ENCODE peak calls at places on chromosomes 5 and 9, in six cellular contexts. E is dorsolateral prefrontal cortex, K is colonic mucosa, G is tibial artery, I is AG09309, X is HFFc6. B is an unnamed sample.

GRCh38 chr5:60541980-60542379 is 158.0 kb downstream of the DEPDC1B start:
- DNase-seq in G (no peak), I (peak), X (no peak), K (no peak), E (no peak), B (no peak)

GRCh38 chr9:137968235-137968634 is 90.7 kb downstream of the CACNA1B start:
- DNase-seq in I (no peak), E (no peak), K (no peak), G (peak), X (no peak), B (no peak)

GRCh38 chr5:133735346-133735745 is 123.0 kb upstream of the FSTL4 start:
- DNase-seq in G (no peak), E (no peak), X (peak), I (no peak), K (no peak), B (no peak)

GRCh38 chr5:14716755-14717752 is 52.5 kb downstream of the OTULIN start:
- DNase-seq in X (no peak), I (no peak), K (no peak), G (peak), E (no peak), B (no peak)

GRCh38 chr5:62372600-62372999 is 31.1 kb downstream of the DIMT1 start:
- DNase-seq in I (no peak), G (no peak), K (no peak), X (no peak), E (no peak), B (no peak)

GRCh38 chr5:35247645-35248034 is 17.4 kb upstream of the PRLR start:
- DNase-seq in I (no peak), G (peak), X (no peak), K (no peak), E (peak), B (no peak)

GRCh38 chr9:134959971-134960310 is 42.2 kb upstream of the FCN1 start:
- DNase-seq in K (no peak), E (no peak), I (no peak), G (peak), X (no peak), B (no peak)

GRCh38 chr5:61631438-61631941 is 299.4 kb downstream of the ZSWIM6 start:
- DNase-seq in E (peak), K (no peak), I (no peak), G (peak), X (no peak), B (no peak)

GRCh38 chr5:122138356-122138755 is 9.0 kb downstream of the ZNF474 start:
- DNase-seq in E (no peak), G (no peak), K (no peak), I (no peak), X (no peak), B (no peak)

GRCh38 chr9:105346273-105346672 is 101.6 kb upstream of the FSD1L start:
- DNase-seq in X (no peak), I (no peak), G (no peak), E (no peak), K (no peak), B (no peak)

GRCh38 chr9:125992557-125992956 is 245.4 kb downstream of the PBX3 start:
- DNase-seq in K (no peak), X (no peak), I (no peak), G (peak), E (no peak), B (no peak)

GRCh38 chr5:138032028-138032571 is 779 bp downstream of the FAM13B start:
- DNase-seq in G (peak), X (peak), I (no peak), K (peak), E (no peak), B (peak)

GRCh38 chr5:172798422-172799215 is 27.6 kb upstream of the DUSP1 start:
- DNase-seq in G (peak), X (peak), I (peak), K (no peak), E (no peak), B (no peak)

GRCh38 chr5:132557425-132557805 is 638 bp downstream of the RAD50 start:
- DNase-seq in G (no peak), I (no peak), X (peak), K (peak), E (peak), B (peak)

GRCh38 chr9:128636024-128636390 is 20.6 kb downstream of the DYNC2I2 start:
- DNase-seq in X (no peak), I (no peak), E (no peak), K (peak), G (peak), B (no peak)

GRCh38 chr5:74035521-74035937 is 409.5 kb downstream of the ARHGEF28 start:
- DNase-seq in K (peak), G (no peak), E (no peak), X (peak), I (peak), B (peak)

GRCh38 chr5:122942164-122942914 is 94.2 kb downstream of the PPIC start:
- DNase-seq in K (no peak), G (no peak), I (no peak), E (no peak), X (peak), B (no peak)

GRCh38 chr5:83179966-83180365 is 102.6 kb downstream of the XRCC4 start:
- DNase-seq in K (no peak), X (peak), G (no peak), E (no peak), I (no peak), B (no peak)

GRCh38 chr5:154408806-154409205 is 37.0 kb upstream of the SAP30L start:
- DNase-seq in K (no peak), X (no peak), E (peak), G (no peak), I (no peak), B (no peak)

GRCh38 chr9:21402387-21403247 is 6.3 kb upstream of the IFNA8 start:
- DNase-seq in E (peak), G (no peak), K (no peak), X (no peak), I (no peak), B (peak)
- TF ChIP-seq CTCF in E (no peak), G (no peak), K (no peak), X (peak), I (no peak), B (peak)

DNA sequence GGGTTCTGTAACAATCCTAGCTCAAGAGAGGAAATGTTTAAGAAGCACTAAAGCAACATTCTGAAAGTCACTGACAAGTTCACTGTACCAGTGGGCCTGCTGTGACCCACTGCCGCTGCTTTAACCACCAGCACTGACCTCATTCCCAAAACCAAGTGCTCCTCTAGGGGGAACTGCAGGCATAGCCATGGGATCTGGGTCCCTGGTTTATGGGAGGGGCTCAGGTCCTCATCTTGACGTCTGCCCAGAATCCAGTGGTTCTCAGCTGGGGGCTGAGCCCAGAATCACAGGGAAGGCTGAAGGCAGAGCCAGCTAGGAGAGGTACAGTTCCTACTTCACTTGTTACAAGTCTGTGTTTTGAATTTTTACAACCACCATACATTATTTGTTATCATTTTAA is 36.1 kb upstream of the SLC2A8 start:
- DNase-seq in G (no peak), E (no peak), X (no peak), K (no peak), I (no peak), B (no peak)
- TF ChIP-seq CTCF in G (no peak), E (no peak), X (no peak), K (no peak), I (peak), B (no peak)

GRCh38 chr9:110340306-110340705 is 2.6 kb upstream of the TXNDC8 start:
- DNase-seq in E (no peak), I (no peak), X (peak), K (no peak), G (no peak), B (no peak)
- TF ChIP-seq CTCF in E (no peak), I (peak), X (peak), K (no peak), G (no peak), B (peak)

GRCh38 chr5:43661102-43661501 is 58.1 kb downstream of the NNT start:
- DNase-seq in X (peak), K (no peak), I (no peak), G (no peak), E (peak), B (no peak)
- TF ChIP-seq CTCF in X (peak), K (peak), I (peak), G (peak), E (peak), B (peak)